ENCODE peak calls at places on chromosomes 7 and 10, in ten cellular contexts. I is HFF-Myc, O is mesenchymal stem cell, X is Karpas-422, G is MM.1S, A is gastrocnemius medialis, H is IMR-90, U is A549, C is Panc1, W is lower lobe of right lung. K is an unnamed sample.

GRCh38 chr10:33262871-33263270 is 71.6 kb downstream of the NRP1 start:
- DNase-seq in C (no peak), A (no peak), H (no peak), U (no peak), X (no peak), I (no peak), G (no peak), O (no peak), W (no peak), K (no peak)

GRCh38 chr7:35513828-35514227 is 181.1 kb downstream of the HERPUD2 start:
- DNase-seq in A (no peak), I (no peak), X (no peak), O (no peak), W (no peak), G (no peak), U (no peak), C (no peak), H (no peak), K (no peak)

GRCh38 chr7:23967949-23968599 is 258.1 kb downstream of the STK31 start:
- DNase-seq in G (no peak), U (no peak), H (no peak), I (no peak), C (no peak), A (no peak), X (no peak), O (no peak), W (no peak), K (no peak)

GRCh38 chr7:135334830-135335543 is 101.3 kb downstream of the STRA8 start:
- DNase-seq in A (no peak), H (no peak), W (no peak), C (no peak), U (no peak), G (no peak), I (no peak), X (no peak), O (no peak), K (no peak)

GRCh38 chr7:142556745-142557144 is 192.5 kb upstream of the PRSS1 start:
- DNase-seq in G (peak; percentile 85), O (peak; percentile 86), A (peak; percentile 84), W (no peak), I (peak; percentile 99), C (peak; percentile 94), H (peak; percentile 99), X (no peak), U (peak; percentile 87), K (no peak)

GRCh38 chr10:27745380-27745718 is 270 bp downstream of the MKX start:
- DNase-seq in U (no peak), I (no peak), H (no peak), C (no peak), O (no peak), A (no peak), W (no peak), X (no peak), G (no peak), K (no peak)

GRCh38 chr10:60611291-60611747 is 167.0 kb upstream of the CDK1 start:
- DNase-seq in H (peak; percentile 71), A (no peak), X (no peak), O (peak; percentile 35), U (peak; percentile 21), I (no peak), G (no peak), C (peak; percentile 46), W (no peak), K (no peak)

GRCh38 chr7:1502845-1503244 is 1.3 kb downstream of the INTS1 start:
- DNase-seq in W (no peak), O (no peak), A (no peak), X (no peak), H (no peak), U (no peak), G (no peak), C (no peak), I (no peak), K (no peak)

GRCh38 chr10:32318476-32318896 is 28.5 kb downstream of the EPC1 start:
- DNase-seq in A (peak; percentile 36), G (peak; percentile 15), O (no peak), W (no peak), C (no peak), U (no peak), H (no peak), X (no peak), I (no peak), K (no peak)

GRCh38 chr7:45131891-45132290 is 20.4 kb upstream of the TBRG4 start:
- DNase-seq in H (no peak), G (no peak), X (no peak), I (no peak), W (no peak), U (no peak), A (no peak), C (no peak), O (no peak), K (no peak)

GRCh38 chr7:139731802-139732470 is 45.9 kb downstream of the HIPK2 start:
- DNase-seq in A (peak; percentile 96), W (peak; percentile 90), U (peak; percentile 84), H (peak; percentile 83), I (peak; percentile 33), O (peak; percentile 95), C (peak; percentile 87), X (no peak), G (no peak), K (no peak)

GRCh38 chr10:71846816-71847215 is 4.2 kb downstream of the PSAP start:
- DNase-seq in G (no peak), I (no peak), O (no peak), A (no peak), U (no peak), X (no peak), C (no peak), W (peak; percentile 53), H (no peak), K (no peak)

GRCh38 chr7:47591655-47592572 is 10.0 kb upstream of the TNS3 start:
- DNase-seq in X (no peak), G (no peak), A (no peak), H (peak; percentile 81), I (no peak), C (no peak), W (no peak), U (peak; percentile 96), O (peak; percentile 41), K (no peak)

GRCh38 chr10:89129850-89130396 is 77.2 kb downstream of the CH25H start:
- DNase-seq in H (peak; percentile 67), O (no peak), A (peak; percentile 14), W (peak; percentile 58), I (peak; percentile 67), C (no peak), G (no peak), U (no peak), X (no peak), K (no peak)

GRCh38 chr10:22590115-22590514 is 124.3 kb downstream of the PIP4K2A start:
- DNase-seq in H (peak; percentile 21), G (no peak), I (no peak), A (no peak), W (no peak), U (no peak), X (no peak), O (no peak), C (no peak), K (no peak)

GRCh38 chr7:4204530-4205165 is 477.4 kb upstream of the FOXK1 start:
- DNase-seq in U (peak; percentile 18), I (no peak), O (no peak), C (no peak), G (no peak), W (peak; percentile 14), X (no peak), A (no peak), H (no peak), K (no peak)
- H3K4me3 ChIP-seq in U (peak overlapping the region; percentile 30), I (no peak overlapping the region), O (no peak overlapping the region), C (no peak overlapping the region), G (no peak overlapping the region), W (no peak overlapping the region), X (no peak overlapping the region), A (no peak overlapping the region), H (no peak overlapping the region), K (no peak overlapping the region)

DNA sequence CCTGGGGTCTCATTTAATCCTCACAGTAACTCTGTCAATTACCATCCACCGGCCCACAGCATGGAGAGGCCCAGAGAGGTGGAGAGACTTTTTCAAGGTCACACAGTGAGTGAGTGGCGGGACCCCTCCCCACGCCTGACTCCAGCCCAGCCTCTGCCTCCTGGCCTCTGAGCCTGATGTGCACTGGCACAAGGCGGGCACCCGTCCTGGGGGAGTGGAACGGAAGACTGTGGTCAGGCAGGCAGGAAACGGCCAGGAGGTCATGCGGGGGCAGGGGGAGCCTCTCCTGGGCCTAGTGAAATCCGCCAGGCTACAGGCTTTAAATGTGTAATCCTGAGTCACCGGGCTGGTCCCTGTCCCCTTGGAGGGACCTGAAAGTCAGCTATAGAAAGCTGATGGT is 32.2 kb downstream of the ZCCHC24 start:
- DNase-seq in W (peak; percentile 66), C (no peak), X (no peak), G (peak; percentile 56), I (no peak), U (no peak), O (peak; percentile 65), H (peak; percentile 41), A (peak; percentile 55), K (no peak)
- H3K4me3 ChIP-seq in W (no peak overlapping the region), C (no peak overlapping the region), X (no peak overlapping the region), G (no peak overlapping the region), I (no peak overlapping the region), U (no peak overlapping the region), O (no peak overlapping the region), H (no peak overlapping the region), A (no peak overlapping the region), K (no peak overlapping the region)

DNA sequence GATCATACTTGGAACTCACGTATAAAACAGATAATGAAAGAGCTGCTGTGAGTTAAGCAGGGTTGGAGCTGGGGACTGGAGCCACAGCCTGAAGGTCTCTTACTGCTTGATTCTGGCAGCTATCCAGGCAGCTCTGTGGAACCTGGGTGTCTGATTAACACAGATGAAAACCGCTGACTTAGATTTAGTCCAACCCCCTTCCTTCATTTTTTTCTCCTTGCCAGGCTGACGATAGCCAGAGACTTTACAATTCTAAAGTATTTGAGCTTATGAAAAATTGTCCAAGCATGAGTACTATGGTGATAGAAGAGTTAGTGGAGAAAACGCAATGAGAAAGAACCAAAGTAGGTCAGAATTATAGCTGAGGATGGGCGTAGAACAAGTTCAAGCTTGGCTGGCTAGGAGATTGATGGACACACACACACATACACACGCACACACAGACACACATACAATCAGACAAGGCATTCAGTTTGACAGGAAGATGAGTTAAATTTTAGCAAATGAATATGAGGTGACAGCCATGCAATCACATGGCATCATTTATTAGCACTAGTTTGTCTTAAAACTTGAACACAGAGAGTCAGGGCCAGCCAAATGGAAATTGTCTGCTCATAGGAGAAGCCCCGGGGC is 13.6 kb upstream of the GPR85 start:
- DNase-seq in O (no peak), W (no peak), U (no peak), A (no peak), G (no peak), X (peak; percentile 51), I (no peak), C (no peak), H (peak; percentile 44), K (no peak)
- H3K4me3 ChIP-seq in O (peak overlapping the region; percentile 20), W (no peak overlapping the region), U (no peak overlapping the region), A (no peak overlapping the region), G (no peak overlapping the region), X (no peak overlapping the region), I (no peak overlapping the region), C (no peak overlapping the region), H (no peak overlapping the region), K (no peak overlapping the region)

DNA sequence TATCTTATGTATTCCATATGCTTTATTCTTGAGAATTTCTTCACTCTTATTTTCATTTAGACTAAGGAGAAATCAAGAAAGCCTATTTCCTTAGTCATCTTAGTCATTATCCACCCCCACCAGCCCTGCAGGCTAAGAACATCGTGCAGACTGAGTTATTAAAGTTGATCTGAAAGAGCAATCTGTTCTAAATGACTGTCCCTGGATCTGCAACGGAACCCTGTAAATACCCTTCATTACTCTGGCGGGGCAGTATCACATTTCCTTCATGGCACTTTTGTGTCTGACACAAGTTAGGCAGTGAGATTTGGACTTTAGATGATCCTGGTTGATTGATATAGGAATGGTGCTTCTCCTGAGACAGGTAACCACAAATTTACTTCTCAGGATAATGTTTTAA is 3.5 kb upstream of the MYPN start:
- DNase-seq in C (peak; percentile 67), O (peak; percentile 43), U (no peak), I (peak; percentile 32), G (no peak), H (peak; percentile 78), W (no peak), X (no peak), A (peak; percentile 80), K (no peak)
- H3K4me3 ChIP-seq in C (peak overlapping the region; percentile 49), O (no peak overlapping the region), U (no peak overlapping the region), I (peak overlapping the region; percentile 21), G (no peak overlapping the region), H (peak overlapping the region; percentile 29), W (no peak overlapping the region), X (no peak overlapping the region), A (peak overlapping the region; percentile 54), K (no peak overlapping the region)